ENCODE peak calls at places on chromosomes 5 and 9, in ten cellular contexts. G is amygdala; A is activated gamma-delta T cell treated with Interleukin-2 at 50 U/mL for 16 hours; L is stimulated activated CD4-positive, alpha-beta T cell treated with anti-CD3 and anti-CD28 coated beads, Interleukin-2, amount 100 ng/mL, for 48 hours; I is HEK293T; T is NCI-H1105; K is anterior cingulate cortex; X is cerebellar cortex; P is stimulated activated CD8-positive, alpha-beta memory T cell treated with anti-CD3 and anti-CD28 coated beads, Interleukin-4, amount 100 ng/mL, for 4 hours; H is sigmoid colon. C is an unnamed sample.

GRCh38 chr9:13648068-13648467 is 368.6 kb upstream of the MPDZ start:
- DNase-seq in G (no peak), I (no peak), T (no peak), P (no peak), K (no peak), A (no peak), H (no peak), X (no peak), L (no peak), C (no peak)

GRCh38 chr9:16870606-16871357 is at the start of gene BNC2:
- DNase-seq in X (peak; percentile 37), P (no peak), I (peak; percentile 54), L (no peak), G (no peak), H (peak; percentile 86), K (no peak), T (peak; percentile 32), A (no peak), C (peak; percentile 67)

GRCh38 chr5:50667653-50668403 is 1.4 kb downstream of the PARP8 start:
- DNase-seq in H (peak; percentile 79), L (peak; percentile 78), X (peak; percentile 9), A (peak; percentile 82), T (peak; percentile 23), P (peak; percentile 75), K (peak; percentile 57), G (peak; percentile 56), I (peak; percentile 34), C (no peak)

GRCh38 chr9:83062011-83062652 is 810 bp downstream of the RASEF start:
- DNase-seq in P (no peak), A (no peak), G (no peak), I (peak; percentile 59), T (peak; percentile 67), X (no peak), K (no peak), L (no peak), H (no peak), C (no peak)

GRCh38 chr5:122697171-122697570 is 77.7 kb upstream of the SNX2 start:
- DNase-seq in A (no peak), L (no peak), G (no peak), X (no peak), H (no peak), K (no peak), P (no peak), I (no peak), T (no peak), C (no peak)

GRCh38 chr5:133994297-133994989 is 10.3 kb downstream of the VDAC1 start:
- DNase-seq in X (no peak), L (no peak), G (no peak), H (no peak), A (no peak), P (no peak), T (no peak), K (no peak), I (no peak), C (no peak)

GRCh38 chr5:7606840-7607453 is 211.0 kb downstream of the ADCY2 start:
- DNase-seq in T (no peak), G (no peak), K (no peak), I (no peak), X (no peak), L (no peak), H (no peak), A (no peak), P (no peak), C (no peak)

GRCh38 chr5:89276566-89277305 is 393.8 kb upstream of the MEF2C start:
- DNase-seq in A (no peak), H (no peak), X (no peak), P (no peak), G (no peak), T (no peak), L (no peak), K (no peak), I (no peak), C (no peak)

GRCh38 chr5:138467711-138468132 is 2.4 kb downstream of the EGR1 start:
- DNase-seq in L (no peak), T (no peak), K (no peak), P (no peak), H (no peak), X (no peak), G (no peak), I (no peak), A (no peak), C (no peak)

GRCh38 chr9:3875371-3876132 is 349.8 kb upstream of the RFX3 start:
- DNase-seq in H (no peak), K (no peak), A (no peak), I (no peak), X (no peak), G (no peak), T (no peak), L (no peak), P (no peak), C (no peak)

GRCh38 chr5:80064124-80064523 is 29.0 kb downstream of the THBS4 start:
- DNase-seq in A (no peak), G (no peak), I (no peak), H (no peak), P (no peak), L (no peak), K (no peak), X (no peak), T (no peak), C (no peak)

GRCh38 chr9:120583958-120584369 is 4.0 kb upstream of the CDK5RAP2 start:
- DNase-seq in K (peak; percentile 66), I (peak; percentile 32), G (peak; percentile 37), T (peak; percentile 19), L (no peak), H (no peak), X (no peak), P (no peak), A (peak; percentile 12), C (peak; percentile 41)

GRCh38 chr9:99811598-99812383 is 9.9 kb upstream of the NR4A3 start:
- DNase-seq in L (no peak), P (no peak), I (no peak), K (no peak), H (no peak), A (no peak), T (no peak), G (no peak), X (no peak), C (no peak)

GRCh38 chr5:23507278-23507685 is at the start of gene PRDM9:
- DNase-seq in K (peak; percentile 7), X (peak; percentile 6), A (no peak), T (peak; percentile 97), G (no peak), L (no peak), P (no peak), I (peak; percentile 85), H (peak; percentile 76), C (no peak)

GRCh38 chr9:105662184-105663104 is at the start of gene TAL2:
- DNase-seq in X (no peak), A (no peak), L (no peak), H (no peak), T (no peak), G (no peak), K (no peak), P (no peak), I (no peak), C (no peak)

GRCh38 chr9:109319631-109320233 is 1.1 kb downstream of the EPB41L4B start:
- DNase-seq in T (no peak), L (no peak), H (no peak), K (no peak), I (no peak), G (no peak), P (no peak), A (no peak), X (no peak), C (no peak)

GRCh38 chr5:41157272-41157671 is 56.1 kb downstream of the C6 start:
- DNase-seq in I (no peak), G (no peak), A (no peak), X (no peak), P (no peak), T (no peak), K (no peak), L (no peak), H (no peak), C (no peak)

GRCh38 chr5:34762321-34762871 is 76.6 kb upstream of the TTC23L start:
- DNase-seq in I (no peak), K (no peak), X (no peak), H (no peak), T (no peak), A (no peak), L (no peak), G (no peak), P (no peak), C (no peak)

GRCh38 chr5:39513236-39513635 is 88.5 kb upstream of the DAB2 start:
- DNase-seq in A (no peak), K (no peak), L (no peak), X (no peak), G (no peak), I (no peak), P (no peak), T (no peak), H (no peak), C (no peak)

GRCh38 chr5:145975361-145976066 is 39.1 kb downstream of the SH3RF2 start:
- DNase-seq in L (no peak), K (no peak), H (no peak), A (no peak), I (peak; percentile 38), X (no peak), P (no peak), G (no peak), T (no peak), C (no peak)

GRCh38 chr5:10118150-10118549 is 131.5 kb downstream of the ATPSCKMT start:
- DNase-seq in G (no peak), T (no peak), I (no peak), K (no peak), X (no peak), H (no peak), A (no peak), L (no peak), P (no peak), C (no peak)

GRCh38 chr5:79853676-79854418 is 137.2 kb downstream of the MTX3 start:
- DNase-seq in P (no peak), T (no peak), X (no peak), K (no peak), A (no peak), H (no peak), L (peak; percentile 40), G (no peak), I (no peak), C (no peak)

GRCh38 chr9:124747065-124747464 is 24.0 kb downstream of the NR6A1 start:
- DNase-seq in P (no peak), X (no peak), T (no peak), A (no peak), G (no peak), I (no peak), L (no peak), K (no peak), H (no peak), C (no peak)

GRCh38 chr9:18848657-18849056 is 184.4 kb downstream of the SAXO1 start:
- DNase-seq in T (no peak), G (no peak), L (no peak), I (no peak), A (no peak), P (no peak), H (no peak), X (no peak), K (no peak), C (no peak)

GRCh38 chr9:134544388-134545212 is 97.0 kb upstream of the COL5A1 start:
- DNase-seq in I (no peak), X (no peak), P (no peak), L (no peak), G (no peak), H (peak; percentile 82), T (no peak), A (no peak), K (no peak), C (peak; percentile 39)

GRCh38 chr5:1962619-1963355 is 80.1 kb upstream of the IRX4 start:
- DNase-seq in A (no peak), I (no peak), K (no peak), L (no peak), G (no peak), H (no peak), X (no peak), P (no peak), T (no peak), C (no peak)

GRCh38 chr9:97293207-97293721 is 14.2 kb upstream of the CCDC180 start:
- DNase-seq in T (peak; percentile 57), L (no peak), I (no peak), K (no peak), H (no peak), X (peak; percentile 3), G (no peak), P (no peak), A (no peak), C (no peak)

GRCh38 chr9:109117856-109118801 is 1.6 kb downstream of the TMEM245 start:
- DNase-seq in X (no peak), K (no peak), P (no peak), I (no peak), T (no peak), G (no peak), L (no peak), A (peak; percentile 33), H (no peak), C (no peak)